ENCODE peak calls at places on chromosome 3, in six cellular contexts. O is iPS-NIHi11, M is SW480, F is GM10248, D is fibroblast of lung, K is keratinocyte. Y is an unnamed sample.

GRCh38 chr3:2851356-2851755 is 258.8 kb downstream of the IL5RA start:
- DNase-seq in O (no peak), M (no peak), F (no peak), D (no peak), K (no peak), Y (no peak)

GRCh38 chr3:138399766-138400165 is 34.6 kb upstream of the ESYT3 start:
- DNase-seq in O (no peak), M (no peak), F (no peak), D (no peak), K (no peak), Y (no peak)

GRCh38 chr3:164230385-164231094 is 847.8 kb downstream of the SI start:
- DNase-seq in O (no peak), M (no peak), F (no peak), D (no peak), K (no peak), Y (no peak)

GRCh38 chr3:174767406-174767805 is 91.7 kb upstream of the NAALADL2 start:
- DNase-seq in O (no peak), M (no peak), F (no peak), D (no peak), K (no peak), Y (no peak)

GRCh38 chr3:141412936-141413354 is 44.6 kb downstream of the ZBTB38 start:
- DNase-seq in O (no peak), M (no peak), F (no peak), D (peak), K (no peak), Y (peak)

GRCh38 chr3:47961815-47962606 is 54.2 kb downstream of the MAP4 start:
- DNase-seq in O (peak), M (no peak), F (no peak), D (no peak), K (peak), Y (peak)

GRCh38 chr3:137767146-137768020 is 3.3 kb downstream of the SOX14 start:
- DNase-seq in O (peak), M (no peak), F (no peak), D (no peak), K (no peak), Y (no peak)

GRCh38 chr3:129975332-129976090 is 991 bp downstream of the TRH start:
- DNase-seq in O (peak), M (no peak), F (no peak), D (no peak), K (no peak), Y (no peak)